ENCODE peak calls at places on chromosome 2, in nine cellular contexts. H is brain microvascular endothelial cell; Z is CD8-positive, alpha-beta T cell; F is cardiac muscle cell; X is right lobe of liver; C is ovary; Y is DND-41; W is aorta; L is ascending aorta. K is an unnamed sample.
A peak's percentile ranks its signal among the peaks of the same experiment; 100 is the strongest.

GRCh38 chr2:71693286-71694270 is 240.2 kb downstream of the DYSF start:
- DNase-seq in H (no peak), F (no peak), Z (no peak), W (peak; percentile 34), C (no peak), Y (no peak), L (no peak), X (no peak), K (no peak)

GRCh38 chr2:237879058-237879430 is 19.6 kb downstream of the RAMP1 start:
- DNase-seq in X (no peak), F (no peak), Z (no peak), C (no peak), H (no peak), W (peak; percentile 7), Y (no peak), L (no peak), K (no peak)

GRCh38 chr2:218326315-218326714 is 30.3 kb upstream of the CATIP start:
- DNase-seq in C (no peak), L (no peak), Y (no peak), X (no peak), W (no peak), H (no peak), F (no peak), Z (no peak), K (no peak)

GRCh38 chr2:85702172-85702571 is 8.0 kb downstream of the GNLY start:
- DNase-seq in X (no peak), Y (no peak), L (no peak), H (no peak), C (no peak), W (no peak), F (no peak), Z (no peak), K (no peak)

GRCh38 chr2:230914886-230915285 is 10.2 kb downstream of the GPR55 start:
- DNase-seq in H (no peak), F (no peak), Z (no peak), Y (no peak), W (peak; percentile 42), X (peak; percentile 36), L (no peak), C (peak; percentile 4), K (no peak)

GRCh38 chr2:171136024-171136423 is 24.7 kb downstream of the TLK1 start:
- DNase-seq in H (no peak), L (no peak), Z (no peak), F (no peak), Y (no peak), C (no peak), W (no peak), X (no peak), K (no peak)

GRCh38 chr2:51256736-51257135 is 224.8 kb upstream of the NRXN1 start:
- DNase-seq in F (no peak), W (no peak), H (no peak), C (no peak), L (no peak), Y (no peak), X (no peak), Z (no peak), K (no peak)

GRCh38 chr2:218006741-218007140 is 3.9 kb upstream of the TNS1 start:
- DNase-seq in W (no peak), H (no peak), Y (no peak), X (no peak), F (no peak), Z (no peak), C (no peak), L (no peak), K (no peak)

GRCh38 chr2:153971250-153971649 is 99.5 kb downstream of the GALNT13 start:
- DNase-seq in Z (no peak), F (no peak), X (no peak), Y (no peak), C (no peak), L (no peak), H (no peak), W (no peak), K (no peak)

GRCh38 chr2:207163053-207163814 is 2.5 kb downstream of the KLF7 start:
- DNase-seq in L (peak; percentile 12), H (peak; percentile 81), X (no peak), C (no peak), Z (no peak), W (no peak), F (no peak), Y (no peak), K (peak; percentile 54)

GRCh38 chr2:207161724-207162123 is 4.0 kb downstream of the KLF7 start:
- DNase-seq in L (no peak), W (no peak), F (no peak), C (no peak), X (no peak), Y (no peak), Z (no peak), H (no peak), K (no peak)

GRCh38 chr2:207163815-207164747 is 1.7 kb downstream of the KLF7 start:
- DNase-seq in Y (no peak), W (peak; percentile 87), C (peak; percentile 53), L (peak; percentile 45), Z (no peak), H (no peak), X (peak; percentile 70), F (peak; percentile 52), K (peak; percentile 30)

GRCh38 chr2:207161247-207161646 is 4.5 kb downstream of the KLF7 start:
- DNase-seq in X (no peak), F (no peak), H (no peak), Y (no peak), W (no peak), Z (no peak), C (no peak), L (no peak), K (no peak)

DNA sequence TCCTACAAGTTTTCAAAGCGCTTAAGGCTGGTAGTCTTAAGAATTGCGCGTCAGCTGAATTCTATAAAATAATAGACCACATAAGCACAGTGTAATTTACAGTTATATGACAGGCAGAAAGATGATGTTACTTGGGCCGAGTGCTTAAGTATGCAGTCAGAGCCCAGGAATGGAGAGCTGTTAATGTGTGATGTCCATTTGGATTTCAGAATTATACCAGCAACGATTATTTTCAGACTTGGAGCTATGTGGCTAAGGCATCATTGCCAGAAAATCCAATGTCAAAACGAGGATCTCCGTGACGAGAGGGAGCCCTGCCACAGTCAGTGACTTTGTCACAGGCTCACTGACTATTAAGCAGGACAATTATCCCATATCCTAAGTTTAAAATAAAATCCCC is 3.4 kb downstream of the KLF7 start:
- DNase-seq in F (no peak), W (no peak), C (no peak), L (no peak), X (no peak), Y (no peak), H (no peak), Z (no peak), K (no peak)
- H3K27me3 ChIP-seq in F (no peaks in the 10 kb centered on the region), W (no peaks in the 10 kb centered on the region), C (no peaks in the 10 kb centered on the region), L (no peaks in the 10 kb centered on the region), X (no peaks in the 10 kb centered on the region), Y (peaks cover 41% of the 10 kb centered on the region), H (no peaks in the 10 kb centered on the region), Z (no peaks in the 10 kb centered on the region), K (no peaks in the 10 kb centered on the region)

GRCh38 chr2:8837795-8838140 is 355 bp upstream of the KIDINS220 start:
- DNase-seq in H (no peak), C (no peak), X (no peak), Y (no peak), F (no peak), W (no peak), L (no peak), Z (no peak), K (no peak)
- H3K4me3 ChIP-seq in H (peak overlapping the region; percentile 27), C (peak overlapping the region; percentile 98), X (peak overlapping the region; percentile 79), Y (peak overlapping the region; percentile 91), F (peak overlapping the region; percentile 84), W (peak overlapping the region; percentile 6), L (peak overlapping the region; percentile 97), Z (peak overlapping the region; percentile 96), K (peak overlapping the region; percentile 98)

GRCh38 chr2:26570083-26570430 is 71.1 kb downstream of the CIB4 start:
- DNase-seq in X (peak; percentile 31), F (no peak), Z (no peak), H (no peak), L (no peak), W (peak; percentile 8), Y (no peak), C (no peak), K (no peak)
- H3K27me3 ChIP-seq in X (no peaks in the 10 kb centered on the region), F (peaks cover 33% of the 10 kb centered on the region), Z (no peaks in the 10 kb centered on the region), H (peaks cover 35% of the 10 kb centered on the region), L (no peaks in the 10 kb centered on the region), W (no peaks in the 10 kb centered on the region), Y (peaks cover 25% of the 10 kb centered on the region), C (no peaks in the 10 kb centered on the region), K (peaks cover 10% of the 10 kb centered on the region)

GRCh38 chr2:197266477-197266876 is 44.1 kb downstream of the ANKRD44 start:
- DNase-seq in Y (no peak), W (no peak), F (no peak), Z (peak; percentile 43), H (no peak), L (no peak), C (no peak), X (no peak), K (no peak)

GRCh38 chr2:197270601-197271000 is 40.0 kb downstream of the ANKRD44 start:
- DNase-seq in Z (no peak), W (no peak), C (no peak), H (no peak), Y (no peak), L (no peak), F (no peak), X (no peak), K (no peak)

GRCh38 chr2:197265931-197266330 is 44.6 kb downstream of the ANKRD44 start:
- DNase-seq in L (no peak), F (no peak), Y (no peak), W (no peak), Z (no peak), C (no peak), X (no peak), H (no peak), K (no peak)

GRCh38 chr2:197269815-197270214 is 40.8 kb downstream of the ANKRD44 start:
- DNase-seq in W (no peak), X (no peak), C (no peak), Z (no peak), F (no peak), Y (no peak), L (no peak), H (no peak), K (no peak)

GRCh38 chr2:197269173-197269572 is 41.4 kb downstream of the ANKRD44 start:
- DNase-seq in W (no peak), C (no peak), L (no peak), Y (no peak), H (no peak), Z (no peak), X (no peak), F (no peak), K (no peak)
- H3K4me3 ChIP-seq in W (no peak overlapping the region), C (no peak overlapping the region), L (no peak overlapping the region), Y (no peak overlapping the region), H (no peak overlapping the region), Z (no peak overlapping the region), X (no peak overlapping the region), F (no peak overlapping the region), K (no peak overlapping the region)

DNA sequence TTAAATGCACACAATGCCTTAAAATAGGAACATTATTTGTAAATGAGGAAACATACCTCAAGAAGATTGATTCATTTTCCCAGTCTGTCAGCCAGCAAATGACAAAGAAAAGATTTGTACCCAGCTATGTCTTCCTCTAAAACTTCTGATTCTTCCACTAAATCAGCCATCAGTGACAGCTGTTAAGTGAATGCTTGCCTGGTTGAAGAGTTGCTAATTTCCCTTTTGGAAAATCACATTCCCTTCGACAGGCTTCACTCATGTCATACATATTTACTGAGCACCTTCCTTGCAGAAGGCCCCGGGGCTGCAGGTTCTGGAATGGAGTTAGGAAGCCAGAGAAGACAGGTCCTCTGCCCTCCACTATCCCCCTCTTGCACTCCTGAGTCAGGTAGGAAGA is 112.0 kb upstream of the SLC66A3 start:
- DNase-seq in Y (no peak), C (no peak), Z (no peak), H (no peak), X (no peak), W (no peak), F (no peak), L (no peak), K (no peak)
- H3K27me3 ChIP-seq in Y (no peaks in the 10 kb centered on the region), C (no peaks in the 10 kb centered on the region), Z (no peaks in the 10 kb centered on the region), H (no peaks in the 10 kb centered on the region), X (no peaks in the 10 kb centered on the region), W (no peaks in the 10 kb centered on the region), F (no peaks in the 10 kb centered on the region), L (no peaks in the 10 kb centered on the region), K (peaks cover 4% of the 10 kb centered on the region)